ENCODE peak calls at places on chromosome 10, in four cellular contexts. One of them, this sample, is unnamed.

GRCh38 chr10:66746711-66747110 is 179.1 kb upstream of the LRRTM3 start:
- DNase-seq in left ventricle myocardium superior: no peak
- DNase-seq in CD8-positive, alpha-beta memory T cell: no peak
- DNase-seq in T-helper 1 cell: no peak
- DNase-seq in this sample: no peak

GRCh38 chr10:131249238-131249956 is 62.1 kb downstream of the TCERG1L start:
- DNase-seq in left ventricle myocardium superior: no peak
- DNase-seq in CD8-positive, alpha-beta memory T cell: no peak
- DNase-seq in T-helper 1 cell: no peak
- DNase-seq in this sample: no peak

GRCh38 chr10:15737635-15738034 is 17.9 kb upstream of the ITGA8 start:
- DNase-seq in left ventricle myocardium superior: no peak
- DNase-seq in CD8-positive, alpha-beta memory T cell: no peak
- DNase-seq in T-helper 1 cell: no peak
- DNase-seq in this sample: no peak

GRCh38 chr10:68876246-68876918 is 24.7 kb upstream of the DDX50 start:
- DNase-seq in left ventricle myocardium superior: no peak
- DNase-seq in CD8-positive, alpha-beta memory T cell: no peak
- DNase-seq in T-helper 1 cell: no peak
- DNase-seq in this sample: no peak

GRCh38 chr10:6211341-6212265 is 8.9 kb downstream of the PFKFB3 start:
- DNase-seq in left ventricle myocardium superior: peak; percentile 71
- DNase-seq in CD8-positive, alpha-beta memory T cell: no peak
- DNase-seq in T-helper 1 cell: no peak
- DNase-seq in this sample: no peak

GRCh38 chr10:96324447-96324846 is 20.2 kb downstream of the DNTT start:
- DNase-seq in left ventricle myocardium superior: no peak
- DNase-seq in CD8-positive, alpha-beta memory T cell: no peak
- DNase-seq in T-helper 1 cell: no peak
- DNase-seq in this sample: no peak

GRCh38 chr10:95837368-95837776 is 70.4 kb upstream of the CC2D2B start:
- DNase-seq in left ventricle myocardium superior: no peak
- DNase-seq in CD8-positive, alpha-beta memory T cell: no peak
- DNase-seq in T-helper 1 cell: no peak
- DNase-seq in this sample: no peak

GRCh38 chr10:34780818-34781380 is 34.2 kb downstream of the PARD3 start:
- DNase-seq in left ventricle myocardium superior: peak; percentile 73
- DNase-seq in CD8-positive, alpha-beta memory T cell: no peak
- DNase-seq in T-helper 1 cell: no peak
- DNase-seq in this sample: no peak

GRCh38 chr10:72254891-72255568 is 18.7 kb upstream of the DDIT4 start:
- DNase-seq in left ventricle myocardium superior: peak; percentile 95
- DNase-seq in CD8-positive, alpha-beta memory T cell: no peak
- DNase-seq in T-helper 1 cell: no peak
- DNase-seq in this sample: peak; percentile 44

GRCh38 chr10:89355373-89355772 is 22.5 kb upstream of the IFIT1B start:
- DNase-seq in left ventricle myocardium superior: no peak
- DNase-seq in CD8-positive, alpha-beta memory T cell: no peak
- DNase-seq in T-helper 1 cell: no peak
- DNase-seq in this sample: no peak

GRCh38 chr10:53403688-53404087 is 631.1 kb upstream of the MBL2 start:
- DNase-seq in left ventricle myocardium superior: peak; percentile 89
- DNase-seq in CD8-positive, alpha-beta memory T cell: no peak
- DNase-seq in T-helper 1 cell: no peak
- DNase-seq in this sample: no peak

GRCh38 chr10:34514290-34514689 is 300.8 kb downstream of the PARD3 start:
- DNase-seq in left ventricle myocardium superior: no peak
- DNase-seq in CD8-positive, alpha-beta memory T cell: no peak
- DNase-seq in T-helper 1 cell: no peak
- DNase-seq in this sample: no peak

GRCh38 chr10:17234541-17234940 is 6.5 kb downstream of the VIM start:
- DNase-seq in left ventricle myocardium superior: no peak
- DNase-seq in CD8-positive, alpha-beta memory T cell: no peak
- DNase-seq in T-helper 1 cell: no peak
- DNase-seq in this sample: no peak

GRCh38 chr10:100827819-100828743 is 82.7 kb downstream of the PAX2 start:
- DNase-seq in left ventricle myocardium superior: peak; percentile 51
- DNase-seq in CD8-positive, alpha-beta memory T cell: no peak
- DNase-seq in T-helper 1 cell: no peak
- DNase-seq in this sample: no peak

GRCh38 chr10:90862908-90863514 is 5.2 kb upstream of the HTR7 start:
- DNase-seq in left ventricle myocardium superior: no peak
- DNase-seq in CD8-positive, alpha-beta memory T cell: no peak
- DNase-seq in T-helper 1 cell: no peak
- DNase-seq in this sample: no peak

GRCh38 chr10:33453081-33453850 is 118.8 kb upstream of the NRP1 start:
- DNase-seq in left ventricle myocardium superior: no peak
- DNase-seq in CD8-positive, alpha-beta memory T cell: no peak
- DNase-seq in T-helper 1 cell: no peak
- DNase-seq in this sample: no peak

GRCh38 chr10:127168251-127168650 is 28.1 kb downstream of the INSYN2A start:
- DNase-seq in left ventricle myocardium superior: no peak
- DNase-seq in CD8-positive, alpha-beta memory T cell: no peak
- DNase-seq in T-helper 1 cell: no peak
- DNase-seq in this sample: no peak

GRCh38 chr10:6050801-6051445 is 11.2 kb downstream of the IL2RA start:
- DNase-seq in left ventricle myocardium superior: peak; percentile 69
- DNase-seq in CD8-positive, alpha-beta memory T cell: peak; percentile 85
- DNase-seq in T-helper 1 cell: peak; percentile 88
- DNase-seq in this sample: peak; percentile 95

GRCh38 chr10:131901181-131901829 is 497 bp downstream of the PPP2R2D start:
- DNase-seq in left ventricle myocardium superior: peak; percentile 75
- DNase-seq in CD8-positive, alpha-beta memory T cell: peak; percentile 41
- DNase-seq in T-helper 1 cell: peak; percentile 35
- DNase-seq in this sample: peak; percentile 40

GRCh38 chr10:88792656-88793055 is 9.9 kb upstream of the LIPM start:
- DNase-seq in left ventricle myocardium superior: peak; percentile 41
- DNase-seq in CD8-positive, alpha-beta memory T cell: no peak
- DNase-seq in T-helper 1 cell: no peak
- DNase-seq in this sample: no peak

GRCh38 chr10:88499569-88500470 is 83.3 kb downstream of the RNLS start:
- DNase-seq in left ventricle myocardium superior: no peak
- DNase-seq in CD8-positive, alpha-beta memory T cell: no peak
- DNase-seq in T-helper 1 cell: no peak
- DNase-seq in this sample: no peak

GRCh38 chr10:45444976-45445898 is 71.2 kb downstream of the ALOX5 start:
- DNase-seq in left ventricle myocardium superior: peak; percentile 71
- DNase-seq in CD8-positive, alpha-beta memory T cell: no peak
- DNase-seq in T-helper 1 cell: no peak
- DNase-seq in this sample: no peak

This sample was measured in CD8-positive, alpha-beta T cell.